ENCODE peak calls at places on chromosome 14, in five cellular contexts. X is A549, J is HepG2, V is K562, E is GM12878. Q is an unnamed sample.

GRCh38 chr14:36773558-36773957 is 111.9 kb downstream of the PAX9 start:
- DNase-seq in X (peak), J (no peak), E (no peak), V (no peak), Q (no peak)

GRCh38 chr14:28077005-28077404 is 689.6 kb upstream of the FOXG1 start:
- DNase-seq in J (no peak), X (no peak), E (no peak), V (no peak), Q (no peak)

GRCh38 chr14:51849095-51849494 is 11.3 kb upstream of the GNG2 start:
- DNase-seq in X (no peak), V (no peak), E (no peak), J (no peak), Q (no peak)

GRCh38 chr14:51147183-51147582 is 52.3 kb upstream of the TRIM9 start:
- DNase-seq in J (peak), E (no peak), X (no peak), V (no peak), Q (no peak)

GRCh38 chr14:90677484-90678045 is 138.7 kb downstream of the TTC7B start:
- DNase-seq in V (no peak), E (no peak), J (no peak), X (no peak), Q (peak)

GRCh38 chr14:95290021-95290420 is 29.7 kb downstream of the CLMN start:
- DNase-seq in E (no peak), X (no peak), V (no peak), J (no peak), Q (no peak)

GRCh38 chr14:41641690-41642089 is 35.0 kb downstream of the LRFN5 start:
- DNase-seq in V (no peak), X (no peak), J (no peak), E (no peak), Q (no peak)

GRCh38 chr14:61607570-61608244 is 87.6 kb upstream of the HIF1A start:
- DNase-seq in J (peak), E (no peak), V (no peak), X (no peak), Q (no peak)

GRCh38 chr14:94893411-94894160 is 123.7 kb upstream of the GSC start:
- DNase-seq in X (no peak), V (no peak), J (no peak), E (no peak), Q (no peak)

GRCh38 chr14:105455086-105455640 is 19.5 kb upstream of the CRIP2 start:
- DNase-seq in J (no peak), E (no peak), X (no peak), V (no peak), Q (no peak)

GRCh38 chr14:104601786-104602185 is 2.8 kb downstream of the TMEM179 start:
- DNase-seq in J (no peak), E (no peak), X (peak), V (no peak), Q (no peak)

GRCh38 chr14:92701826-92702225 is 46.6 kb downstream of the LGMN start:
- DNase-seq in E (no peak), V (no peak), X (no peak), J (no peak), Q (no peak)

GRCh38 chr14:103528158-103528511 is 861 bp upstream of the TRMT61A start:
- DNase-seq in X (no peak), E (no peak), J (no peak), V (no peak), Q (no peak)

GRCh38 chr14:73728106-73729014 is 14.2 kb upstream of the PNMA1 start:
- DNase-seq in E (no peak), V (peak), X (peak), J (peak), Q (peak)

GRCh38 chr14:69320581-69321365 is 60.8 kb downstream of the GALNT16 start:
- DNase-seq in E (no peak), V (no peak), J (no peak), X (no peak), Q (no peak)

GRCh38 chr14:95564060-95564459 is 29.2 kb downstream of the GLRX5 start:
- DNase-seq in X (no peak), E (no peak), V (no peak), J (no peak), Q (no peak)

GRCh38 chr14:32896979-32897723 is 41.5 kb upstream of the NPAS3 start:
- DNase-seq in V (no peak), J (peak), X (no peak), E (no peak), Q (peak)

GRCh38 chr14:69096766-69097475 is 56.0 kb downstream of the DCAF5 start:
- DNase-seq in J (no peak), X (no peak), E (no peak), V (no peak), Q (peak)

GRCh38 chr14:95314609-95315008 is 5.1 kb downstream of the CLMN start:
- DNase-seq in V (no peak), J (no peak), X (peak), E (peak), Q (no peak)

GRCh38 chr14:67729072-67729561 is 27.4 kb downstream of the RDH12 start:
- DNase-seq in X (no peak), E (no peak), J (peak), V (no peak), Q (no peak)

GRCh38 chr14:92570863-92571262 is 57.3 kb downstream of the RIN3 start:
- DNase-seq in E (no peak), J (no peak), X (no peak), V (no peak), Q (no peak)

GRCh38 chr14:60984225-60984624 is 3.2 kb downstream of the SLC38A6 start:
- DNase-seq in X (no peak), E (no peak), V (no peak), J (no peak), Q (no peak)

GRCh38 chr14:20657216-20658211 is 16.0 kb upstream of the OR6S1 start:
- DNase-seq in V (peak), E (no peak), J (peak), X (peak), Q (no peak)

GRCh38 chr14:93729993-93730392 is 58.3 kb downstream of the PRIMA1 start:
- DNase-seq in J (no peak), X (no peak), E (no peak), V (no peak), Q (no peak)

GRCh38 chr14:105173901-105174894 is 5.6 kb upstream of the JAG2 start:
- DNase-seq in J (no peak), E (no peak), V (no peak), X (no peak), Q (peak)

GRCh38 chr14:97028382-97028781 is 231.2 kb downstream of the VRK1 start:
- DNase-seq in E (no peak), V (no peak), X (no peak), J (no peak), Q (no peak)

GRCh38 chr14:55578511-55578910 is 1.5 kb upstream of the KTN1 start:
- DNase-seq in V (peak), J (no peak), E (no peak), X (no peak), Q (no peak)

GRCh38 chr14:104132981-104133380 is 5.4 kb upstream of the KIF26A start:
- DNase-seq in X (no peak), J (no peak), V (no peak), E (no peak), Q (no peak)

GRCh38 chr14:104634886-104635570 is 30.5 kb upstream of the TMEM179 start:
- DNase-seq in J (no peak), X (no peak), E (no peak), V (no peak), Q (no peak)

GRCh38 chr14:62179367-62180018 is 417.3 kb downstream of the SNAPC1 start:
- DNase-seq in V (peak), E (peak), X (peak), J (peak), Q (peak)

DNA sequence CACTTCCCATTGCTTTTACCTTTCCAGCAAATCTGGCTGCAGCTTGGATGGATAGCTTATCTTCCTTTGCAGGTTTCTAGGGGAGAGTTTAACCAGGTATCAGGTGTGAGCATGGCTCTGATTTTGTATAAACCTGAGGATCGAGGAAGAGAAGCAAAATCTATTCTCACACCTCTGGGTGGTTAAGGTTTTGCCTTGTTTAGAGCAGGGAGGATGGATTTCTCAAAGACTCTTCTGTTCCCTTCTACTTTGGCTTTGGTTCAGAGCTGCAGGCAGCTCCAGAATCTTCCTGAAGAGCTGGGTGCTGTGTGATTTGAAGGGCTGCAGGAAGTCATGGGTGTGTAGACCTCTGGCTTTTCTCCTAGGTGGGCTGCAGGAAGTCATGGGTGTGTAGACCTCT is 1.7 kb downstream of the JDP2 start:
- DNase-seq in E (no peak), V (no peak), X (no peak), J (no peak), Q (no peak)
- H3K27ac ChIP-seq in E (no peak), V (no peak), X (peak), J (no peak), Q (no peak)

GRCh38 chr14:74875941-74876913 is at the start of gene PROX2:
- DNase-seq in X (no peak), E (no peak), V (no peak), J (no peak), Q (peak)
- H3K4me2 ChIP-seq in X (no peak), E (no peak), V (no peak), J (peak), Q (no peak)

DNA sequence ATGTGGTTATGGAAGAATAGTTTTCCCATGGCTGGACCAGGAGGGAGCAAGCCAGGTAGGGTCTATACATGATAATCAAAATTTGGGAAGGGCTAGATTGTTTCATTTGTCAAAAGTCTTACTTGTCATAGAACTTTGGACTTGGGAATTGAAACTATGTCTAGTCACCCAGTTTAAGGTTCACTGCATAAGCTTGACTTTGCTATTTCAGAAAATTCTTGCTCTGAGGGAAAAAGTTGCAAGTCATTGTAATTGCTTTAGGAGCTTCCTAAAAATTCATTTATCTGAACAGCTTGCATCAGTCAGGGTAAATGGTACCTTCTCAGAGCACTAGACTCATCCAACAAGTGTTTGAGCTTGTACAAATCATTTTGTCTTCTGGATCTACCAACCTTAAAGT is 1194.7 kb downstream of the GALC start:
- DNase-seq in V (no peak), X (no peak), J (no peak), E (no peak), Q (no peak)
- TF ChIP-seq MYC in V (no peak), X (no peak), J (no peak), E (no peak), Q (no peak)

GRCh38 chr14:38721822-38722431 is 381.1 kb downstream of the SEC23A start:
- DNase-seq in X (peak), J (peak), V (peak), E (peak), Q (peak)

GRCh38 chr14:38718519-38718918 is 384.5 kb downstream of the SEC23A start:
- DNase-seq in V (no peak), X (no peak), E (no peak), J (no peak), Q (peak)

GRCh38 chr14:38716871-38717270 is 386.2 kb downstream of the SEC23A start:
- DNase-seq in V (no peak), J (no peak), E (no peak), X (no peak), Q (no peak)
- H3K27ac ChIP-seq in V (no peak), J (no peak), E (no peak), X (no peak), Q (no peak)

GRCh38 chr14:100706200-100706599 is 20.5 kb upstream of the DLK1 start:
- DNase-seq in V (no peak), X (no peak), E (no peak), J (no peak), Q (no peak)
- H3K4me2 ChIP-seq in V (no peak), X (no peak), E (no peak), J (peak), Q (no peak)

DNA sequence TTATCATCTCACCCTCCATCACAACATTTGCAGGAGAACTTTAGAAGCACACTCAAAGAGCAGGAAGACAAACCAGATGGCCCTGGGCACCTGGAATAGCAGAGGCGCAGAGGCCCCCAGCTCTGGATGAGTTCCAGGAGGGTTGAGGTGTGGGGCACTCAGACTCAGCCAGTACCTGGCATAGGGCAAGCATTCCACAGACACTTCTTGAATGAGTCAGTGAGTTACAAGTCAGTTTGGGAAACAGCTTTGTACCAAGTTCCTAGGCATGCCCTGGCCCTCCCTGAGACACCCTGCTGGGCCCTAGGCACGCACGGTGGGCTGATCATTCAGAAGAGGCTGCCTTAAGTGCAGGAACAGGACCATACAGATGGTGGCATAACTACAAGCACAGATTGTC is 54.3 kb downstream of the MAP3K9 start:
- DNase-seq in V (no peak), X (peak), J (peak), E (no peak), Q (no peak)
- TF ChIP-seq MYC in V (no peak), X (no peak), J (no peak), E (no peak), Q (no peak)

GRCh38 chr14:29528889-29529288 is 398.8 kb downstream of the PRKD1 start:
- DNase-seq in V (no peak), E (no peak), J (no peak), X (no peak), Q (no peak)
- H3K27ac ChIP-seq in V (no peak), E (no peak), J (no peak), X (no peak), Q (no peak)

DNA sequence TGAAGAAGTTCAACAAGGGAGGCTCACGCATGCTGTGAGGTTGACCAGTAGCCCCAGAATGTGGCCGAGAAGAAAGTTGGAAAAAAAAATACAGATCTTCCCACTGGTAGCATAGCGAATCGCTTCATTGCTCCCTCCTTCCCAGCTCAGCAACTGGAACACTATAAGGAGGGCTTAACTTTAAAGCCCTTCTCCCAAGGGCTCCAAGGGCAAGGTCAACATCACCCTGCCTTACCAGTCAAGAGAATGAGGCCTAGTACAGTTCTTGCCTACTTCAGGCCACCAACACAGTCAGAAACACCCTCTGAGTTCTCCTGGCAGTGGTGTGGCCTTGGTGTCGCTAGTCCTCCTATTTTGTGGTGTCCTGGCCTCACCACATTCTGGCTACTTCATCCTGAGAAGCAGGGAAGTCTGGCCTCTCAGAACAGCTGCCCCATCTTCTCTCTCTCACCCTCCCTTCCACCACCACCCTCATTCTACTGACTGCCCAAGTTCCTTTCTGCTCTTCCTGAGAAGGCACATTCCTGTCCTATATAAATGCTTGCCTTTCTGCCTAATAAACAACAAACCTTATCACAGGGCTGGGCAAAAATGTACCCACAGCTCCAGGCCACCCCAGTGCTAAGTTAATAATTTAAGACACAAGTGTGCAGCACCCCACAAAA is 14.6 kb downstream of the OXA1L start:
- DNase-seq in J (no peak), V (no peak), E (no peak), X (no peak), Q (no peak)
- H3K4me2 ChIP-seq in J (no peak), V (no peak), E (no peak), X (no peak), Q (no peak)

GRCh38 chr14:89444044-89444443 is 27.0 kb upstream of the FOXN3 start:
- DNase-seq in V (no peak), E (no peak), X (no peak), J (no peak), Q (peak)

GRCh38 chr14:89445252-89445973 is 28.4 kb upstream of the FOXN3 start:
- DNase-seq in J (no peak), V (no peak), E (no peak), X (no peak), Q (no peak)

GRCh38 chr14:89444536-89445125 is 27.6 kb upstream of the FOXN3 start:
- DNase-seq in X (no peak), V (no peak), J (no peak), E (no peak), Q (peak)

GRCh38 chr14:89451229-89451628 is 34.2 kb upstream of the FOXN3 start:
- DNase-seq in J (no peak), E (no peak), X (no peak), V (no peak), Q (no peak)

DNA sequence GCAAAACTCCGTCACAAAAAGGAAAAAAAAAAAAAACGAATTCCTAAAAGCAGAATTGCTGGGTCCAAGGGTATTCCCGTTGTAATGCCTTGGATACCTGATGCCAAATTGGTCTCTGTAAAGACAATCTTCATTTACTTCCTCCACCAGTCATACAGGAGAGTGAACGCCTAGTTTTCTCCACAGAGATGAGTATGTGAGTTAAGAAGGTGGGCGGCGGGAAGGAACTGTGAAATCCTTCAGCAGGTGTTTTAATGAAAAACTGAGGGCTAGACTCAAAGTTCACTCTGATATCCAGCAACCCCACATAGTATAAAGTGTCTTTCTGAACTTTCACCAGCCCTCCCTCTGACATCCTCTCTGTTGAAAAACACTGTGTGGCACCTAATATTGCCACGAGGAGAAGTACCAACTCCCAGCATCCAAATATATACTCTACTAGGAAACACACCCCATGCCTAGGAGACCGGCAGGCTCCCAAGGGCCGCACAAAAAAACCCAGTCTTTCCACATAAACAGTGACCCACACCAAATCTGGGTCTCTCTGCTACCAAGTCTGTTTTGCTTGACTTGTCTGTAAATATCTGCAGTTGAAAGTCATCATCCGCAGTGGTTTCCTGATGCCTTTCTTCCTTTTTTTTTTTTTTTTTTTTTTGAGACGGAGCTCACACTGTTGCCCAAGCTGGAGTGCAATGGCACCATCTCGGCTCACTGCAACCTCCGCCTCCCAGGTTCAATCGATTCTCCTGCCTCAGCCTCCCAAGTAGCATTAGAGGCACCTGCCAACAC is 30.3 kb upstream of the FOXN3 start:
- DNase-seq in X (no peak), J (no peak), E (no peak), V (no peak), Q (no peak)
- TF ChIP-seq MYC in X (no peak), J (no peak), E (no peak), V (no peak), Q (no peak)

Q was measured in endothelial cell of umbilical vein.